ENCODE peak calls at places on chromosomes 5 and 9, in eight cellular contexts. U, V, H, K, X, E, D and Q are unnamed samples. For H3K4me1, the result is how much of the 10 kb centered on the place peaks cover.

GRCh38 chr5:40960027-40960426 is 50.7 kb downstream of the C7 start:
- DNase-seq in U (no peak), V (no peak), H (no peak), K (no peak), X (peak), E (no peak), D (no peak), Q (no peak)

GRCh38 chr9:13144176-13144820 is 135.2 kb downstream of the MPDZ start:
- DNase-seq in U (no peak), V (no peak), H (no peak), K (no peak), X (no peak), E (no peak), D (no peak), Q (no peak)

GRCh38 chr9:69171049-69171448 is 3.0 kb upstream of the TJP2 start:
- DNase-seq in U (no peak), V (no peak), H (peak), K (no peak), X (peak), E (no peak), D (no peak), Q (no peak)

GRCh38 chr5:148179234-148179824 is 11.0 kb downstream of the SPINK14 start:
- DNase-seq in U (peak), V (peak), H (peak), K (peak), X (peak), E (no peak), D (no peak), Q (no peak)

GRCh38 chr9:126421567-126422428 is 95.2 kb downstream of the MVB12B start:
- DNase-seq in U (peak), V (no peak), H (no peak), K (no peak), X (no peak), E (no peak), D (no peak), Q (peak)

GRCh38 chr5:10306806-10307205 is 896 bp downstream of the CMBL start:
- DNase-seq in U (peak), V (no peak), H (no peak), K (peak), X (peak), E (no peak), D (no peak), Q (peak)

GRCh38 chr9:135797507-135798302 is 95.7 kb downstream of the KCNT1 start:
- DNase-seq in U (peak), V (peak), H (peak), K (peak), X (peak), E (no peak), D (no peak), Q (peak)

GRCh38 chr5:170589643-170590042 is 85.8 kb downstream of the KCNIP1 start:
- DNase-seq in U (no peak), V (no peak), H (no peak), K (no peak), X (no peak), E (no peak), D (no peak), Q (no peak)

GRCh38 chr5:2993771-2994170 is 242.3 kb upstream of the IRX2 start:
- DNase-seq in U (no peak), V (no peak), H (no peak), K (no peak), X (no peak), E (no peak), D (no peak), Q (no peak)

GRCh38 chr5:11104543-11105151 is 343.6 kb upstream of the DAP start:
- DNase-seq in U (no peak), V (no peak), H (no peak), K (no peak), X (no peak), E (no peak), D (no peak), Q (no peak)

GRCh38 chr5:95486185-95486584 is 68.6 kb downstream of the SKIC3 start:
- DNase-seq in U (peak), V (no peak), H (no peak), K (no peak), X (no peak), E (no peak), D (no peak), Q (no peak)

GRCh38 chr5:149645236-149645635 is 63.9 kb downstream of the ARHGEF37 start:
- DNase-seq in U (no peak), V (no peak), H (no peak), K (no peak), X (no peak), E (no peak), D (peak), Q (no peak)

GRCh38 chr5:150544606-150545219 is 36.8 kb downstream of the NDST1 start:
- DNase-seq in U (peak), V (peak), H (peak), K (peak), X (peak), E (peak), D (peak), Q (peak)

GRCh38 chr9:68897557-68898145 is 116.3 kb downstream of the PRKACG start:
- DNase-seq in U (no peak), V (no peak), H (no peak), K (no peak), X (no peak), E (no peak), D (no peak), Q (no peak)

GRCh38 chr5:32654427-32654826 is 56.7 kb upstream of the NPR3 start:
- DNase-seq in U (no peak), V (no peak), H (no peak), K (no peak), X (no peak), E (no peak), D (no peak), Q (no peak)

GRCh38 chr5:33936004-33936380 is 194 bp upstream of the RXFP3 start:
- DNase-seq in U (peak), V (peak), H (peak), K (peak), X (peak), E (peak), D (no peak), Q (no peak)

GRCh38 chr5:163401271-163401670 is 36.1 kb upstream of the CCNG1 start:
- DNase-seq in U (no peak), V (no peak), H (no peak), K (no peak), X (peak), E (no peak), D (no peak), Q (no peak)

GRCh38 chr9:95721132-95721531 is 154.4 kb upstream of the ERCC6L2 start:
- DNase-seq in U (no peak), V (no peak), H (no peak), K (peak), X (peak), E (no peak), D (no peak), Q (no peak)

GRCh38 chr5:112951124-112951702 is 25.4 kb upstream of the DCP2 start:
- DNase-seq in U (no peak), V (no peak), H (no peak), K (no peak), X (no peak), E (no peak), D (no peak), Q (no peak)

GRCh38 chr9:133955821-133956411 is 36.2 kb downstream of the VAV2 start:
- DNase-seq in U (peak), V (peak), H (peak), K (no peak), X (no peak), E (peak), D (no peak), Q (no peak)

GRCh38 chr5:63127054-63127453 is 548.4 kb downstream of the LRRC70 start:
- DNase-seq in U (peak), V (peak), H (no peak), K (no peak), X (peak), E (no peak), D (no peak), Q (no peak)

GRCh38 chr5:168364738-168365550 is 73.5 kb downstream of the WWC1 start:
- DNase-seq in U (peak), V (peak), H (peak), K (no peak), X (peak), E (peak), D (no peak), Q (no peak)

GRCh38 chr9:37026085-37026935 is 7.8 kb downstream of the PAX5 start:
- DNase-seq in U (peak), V (no peak), H (no peak), K (no peak), X (no peak), E (peak), D (no peak), Q (no peak)

DNA sequence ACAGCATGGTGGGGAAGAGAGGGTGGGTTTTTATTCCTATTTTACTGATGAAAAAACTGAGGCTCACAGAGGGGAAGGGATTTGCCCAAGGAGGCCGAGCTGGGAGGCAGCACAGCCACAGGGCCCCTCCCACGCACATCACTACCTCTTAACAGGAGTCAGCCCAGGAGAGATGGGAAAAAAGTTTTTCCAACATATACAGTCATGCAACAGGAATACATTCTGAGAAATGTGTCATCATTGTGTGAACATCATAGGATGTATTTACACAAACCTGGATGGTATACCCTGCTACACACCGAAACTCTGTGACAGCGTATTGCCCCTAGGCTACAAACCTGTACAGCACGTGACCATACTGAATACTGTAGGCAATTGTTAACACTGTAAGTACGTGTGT is 11.6 kb downstream of the TRAF1 start:
- DNase-seq in U (no peak), V (no peak), H (no peak), K (no peak), X (peak), E (no peak), D (no peak), Q (no peak)
- H3K27ac ChIP-seq in U (no peak), V (no peak), H (no peak), K (no peak), X (peak), E (no peak), D (no peak), Q (no peak)

DNA sequence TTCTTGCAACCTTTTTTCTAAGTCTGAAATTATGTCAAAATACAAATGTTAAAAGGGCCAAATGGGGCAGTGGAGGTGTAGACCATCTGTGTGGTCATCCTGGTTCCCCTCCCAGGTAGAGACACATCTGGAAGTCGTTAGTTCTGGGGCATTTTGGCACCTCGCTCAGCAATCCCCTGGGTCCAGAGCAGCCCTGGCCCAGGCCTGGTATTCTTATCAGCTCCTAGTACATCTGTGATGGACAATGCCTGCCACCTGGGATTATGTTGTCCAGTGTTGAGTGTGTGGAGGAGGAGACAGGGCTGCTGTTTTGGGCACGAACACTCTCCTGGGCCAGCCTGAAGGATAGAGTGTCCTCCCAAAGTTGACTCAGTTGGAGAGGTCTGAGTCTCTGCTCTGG is 74.8 kb downstream of the GADD45G start:
- DNase-seq in U (no peak), V (no peak), H (no peak), K (no peak), X (no peak), E (no peak), D (no peak), Q (no peak)
- H3K4me1 ChIP-seq in U (under half), V (under half), H (under half), K (under half), X (under half), E (half or more), D (under half), Q (under half)

GRCh38 chr5:159100928-159101646 is 1.4 kb upstream of the EBF1 start:
- DNase-seq in U (no peak), V (no peak), H (no peak), K (no peak), X (no peak), E (no peak), D (no peak), Q (no peak)
- H3K27ac ChIP-seq in U (no peak), V (no peak), H (no peak), K (peak), X (no peak), E (no peak), D (peak), Q (peak)

DNA sequence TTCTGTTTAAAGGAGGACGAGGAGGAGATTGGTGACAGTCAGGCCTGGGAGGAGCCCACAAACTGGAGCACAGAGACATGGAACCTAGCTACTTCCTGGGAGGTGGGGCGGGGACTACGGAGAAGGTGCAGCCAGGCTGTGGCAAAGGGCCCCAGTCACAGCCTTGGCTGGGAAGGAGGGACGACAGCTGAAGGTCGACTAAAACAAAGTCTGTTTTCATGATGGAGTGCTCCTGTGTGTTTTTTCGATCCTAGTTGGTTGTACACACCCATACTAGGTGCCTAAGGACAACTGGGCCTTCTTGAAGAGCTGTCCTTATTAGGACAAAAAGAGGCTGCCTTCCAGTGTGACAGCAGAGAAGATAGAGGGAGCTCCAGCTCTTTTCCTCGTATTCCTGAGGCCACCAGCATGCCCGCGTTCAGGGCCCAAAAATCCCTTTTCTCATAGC is 2.9 kb downstream of the CCDC107 start:
- DNase-seq in U (peak), V (peak), H (peak), K (peak), X (peak), E (peak), D (peak), Q (no peak)
- H3K4me1 ChIP-seq in U (under half), V (under half), H (under half), K (under half), X (under half), E (under half), D (half or more), Q (under half)

DNA sequence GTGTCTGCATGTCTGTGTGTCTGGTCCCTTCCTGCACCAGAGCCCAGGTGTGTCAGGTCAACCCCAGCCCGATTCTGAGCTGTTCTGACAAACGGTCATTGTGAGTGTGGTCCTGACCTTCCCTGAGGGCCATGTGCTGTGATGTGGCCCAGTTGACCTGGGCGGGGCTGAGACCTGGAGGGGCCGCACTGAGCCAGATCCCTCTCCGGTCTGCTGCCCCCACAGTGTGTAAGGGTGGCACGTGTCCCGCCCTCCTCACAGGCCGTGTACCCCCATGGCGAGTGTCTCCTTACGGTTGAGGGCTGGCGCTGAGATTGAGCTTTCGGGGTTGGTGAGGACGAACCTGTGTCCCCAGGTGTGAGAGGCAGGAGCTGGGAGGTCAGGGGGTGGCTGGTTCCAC is 136.5 kb downstream of the MRPL36 start:
- DNase-seq in U (no peak), V (no peak), H (peak), K (peak), X (no peak), E (peak), D (peak), Q (no peak)
- H3K27ac ChIP-seq in U (no peak), V (no peak), H (no peak), K (no peak), X (no peak), E (no peak), D (no peak), Q (no peak)

GRCh38 chr5:135069016-135069770 is 35.2 kb upstream of the PITX1 start:
- DNase-seq in U (no peak), V (no peak), H (no peak), K (no peak), X (no peak), E (no peak), D (peak), Q (no peak)
- H3K4me1 ChIP-seq in U (under half), V (under half), H (under half), K (under half), X (under half), E (under half), D (under half), Q (under half)

DNA sequence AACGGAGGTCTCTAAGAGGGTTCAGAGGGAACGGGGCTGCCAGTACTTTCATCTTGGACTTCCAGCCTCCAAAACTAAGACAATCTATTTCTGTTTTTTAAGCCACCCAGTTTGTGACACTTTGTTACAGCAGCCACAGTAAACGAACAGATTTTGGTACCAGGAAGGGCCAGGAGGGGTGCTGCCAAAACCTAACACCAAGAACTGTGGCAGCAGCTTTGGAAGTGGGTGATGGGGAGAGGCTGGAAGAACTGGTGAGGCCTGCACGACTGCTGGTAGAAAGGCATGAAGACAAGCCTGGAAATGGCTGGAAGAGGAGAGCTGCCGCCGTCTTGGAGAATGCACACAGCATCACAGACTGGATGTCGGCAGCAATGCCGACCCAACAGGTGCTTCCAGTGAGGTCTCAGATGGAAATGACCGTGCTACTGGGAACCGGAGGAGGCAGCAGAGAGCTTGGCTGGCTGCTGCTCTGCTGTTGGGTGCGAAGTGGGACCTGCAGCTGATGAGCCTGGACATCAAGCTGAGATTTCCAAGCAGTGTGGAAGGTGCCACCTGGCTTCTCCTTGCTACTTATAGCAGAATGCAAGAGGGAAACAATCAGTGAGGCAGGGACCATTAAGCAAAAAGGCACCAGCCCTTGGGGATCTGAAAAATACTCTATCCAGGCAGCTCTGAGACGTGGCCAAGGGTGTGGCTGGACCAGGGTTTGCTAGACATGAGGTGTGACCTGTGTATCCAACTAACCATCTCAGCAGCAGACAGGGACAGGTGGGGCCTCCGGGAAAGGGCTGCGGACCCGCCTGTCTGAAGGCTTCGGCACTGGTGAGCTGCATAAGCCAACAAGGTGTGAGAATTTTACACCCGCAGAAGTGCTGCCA is 4.7 kb upstream of the TMEM210 start:
- DNase-seq in U (peak), V (peak), H (peak), K (peak), X (peak), E (no peak), D (no peak), Q (no peak)
- H3K27ac ChIP-seq in U (no peak), V (no peak), H (no peak), K (no peak), X (no peak), E (no peak), D (no peak), Q (no peak)

GRCh38 chr5:66987540-66987939 is 209.1 kb downstream of the CD180 start:
- DNase-seq in U (no peak), V (no peak), H (no peak), K (no peak), X (no peak), E (no peak), D (no peak), Q (no peak)

GRCh38 chr5:66989781-66990180 is 206.8 kb downstream of the CD180 start:
- DNase-seq in U (no peak), V (no peak), H (no peak), K (no peak), X (no peak), E (no peak), D (no peak), Q (no peak)

GRCh38 chr5:66987949-66988838 is 208.4 kb downstream of the CD180 start:
- DNase-seq in U (peak), V (peak), H (peak), K (no peak), X (peak), E (no peak), D (no peak), Q (no peak)

GRCh38 chr5:66987126-66987525 is 209.5 kb downstream of the CD180 start:
- DNase-seq in U (no peak), V (no peak), H (no peak), K (no peak), X (no peak), E (no peak), D (no peak), Q (no peak)

DNA sequence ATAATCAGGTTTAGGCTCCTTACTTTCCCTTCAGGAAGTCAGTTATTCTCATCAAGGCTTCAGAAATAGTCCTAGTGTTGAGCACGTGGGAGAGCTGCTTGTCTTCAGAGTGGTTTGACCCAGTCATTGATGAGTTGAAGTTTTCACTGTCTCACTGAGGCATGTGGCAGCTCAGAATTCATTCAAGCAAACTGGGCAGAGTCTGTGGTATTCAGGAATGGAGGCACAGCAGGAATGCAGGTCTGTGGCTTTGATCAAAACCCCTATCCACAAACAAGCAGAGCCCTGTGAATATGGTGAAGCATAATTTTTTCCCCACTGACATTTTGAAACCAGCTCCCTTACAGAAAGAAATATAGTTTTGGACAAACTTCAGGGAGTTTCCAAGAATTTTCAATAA is 207.3 kb downstream of the CD180 start:
- DNase-seq in U (peak), V (peak), H (no peak), K (no peak), X (no peak), E (no peak), D (no peak), Q (no peak)
- H3K4me1 ChIP-seq in U (under half), V (under half), H (under half), K (under half), X (under half), E (under half), D (under half), Q (under half)

GRCh38 chr5:178370102-178370501 is 137.5 kb upstream of the PHYKPL start:
- DNase-seq in U (no peak), V (no peak), H (no peak), K (no peak), X (no peak), E (peak), D (no peak), Q (no peak)

GRCh38 chr5:178368716-178369300 is 136.2 kb upstream of the PHYKPL start:
- DNase-seq in U (no peak), V (no peak), H (no peak), K (no peak), X (no peak), E (peak), D (no peak), Q (no peak)

GRCh38 chr5:178368278-178368677 is 135.7 kb upstream of the PHYKPL start:
- DNase-seq in U (no peak), V (no peak), H (no peak), K (no peak), X (no peak), E (peak), D (no peak), Q (no peak)

GRCh38 chr5:178365501-178366440 is 133.2 kb upstream of the PHYKPL start:
- DNase-seq in U (no peak), V (no peak), H (no peak), K (no peak), X (no peak), E (peak), D (no peak), Q (no peak)

GRCh38 chr5:178367351-178368120 is 134.9 kb upstream of the PHYKPL start:
- DNase-seq in U (no peak), V (no peak), H (no peak), K (no peak), X (no peak), E (peak), D (no peak), Q (no peak)
- H3K27ac ChIP-seq in U (no peak), V (no peak), H (no peak), K (no peak), X (no peak), E (no peak), D (no peak), Q (no peak)

GRCh38 chr5:134133213-134133994 is 18.9 kb downstream of the TCF7 start:
- DNase-seq in U (no peak), V (no peak), H (no peak), K (no peak), X (no peak), E (peak), D (peak), Q (no peak)
- H3K4me1 ChIP-seq in U (under half), V (under half), H (under half), K (under half), X (under half), E (under half), D (under half), Q (under half)